ENCODE peak calls at places on chromosomes 13 and 19, in four cellular contexts. G is CD4-positive, alpha-beta T cell; E is body of pancreas; F is spleen. J is an unnamed sample.

GRCh38 chr13:43019811-43020210 is 3.6 kb upstream of the DNAJC15 start:
- DNase-seq in E (no peak), G (no peak), F (no peak), J (no peak)

GRCh38 chr13:23583491-23583890 is 13.3 kb downstream of the TNFRSF19 start:
- DNase-seq in E (no peak), G (no peak), F (no peak), J (no peak)

GRCh38 chr19:38209152-38209551 is 14.9 kb downstream of the DPF1 start:
- DNase-seq in G (no peak), F (no peak), E (no peak), J (no peak)

GRCh38 chr19:18762125-18763023 is 28.7 kb downstream of the COMP start:
- DNase-seq in E (peak; percentile 100), F (no peak), G (no peak), J (no peak)

GRCh38 chr13:98496239-98496668 is 80.7 kb downstream of the STK24 start:
- DNase-seq in E (no peak), G (no peak), F (no peak), J (no peak)

GRCh38 chr19:50516859-50517703 is 3.4 kb upstream of the ASPDH start:
- DNase-seq in F (peak; percentile 71), E (no peak), G (no peak), J (no peak)

GRCh38 chr13:53048880-53049279 is 20.3 kb downstream of the OLFM4 start:
- DNase-seq in F (no peak), G (no peak), E (no peak), J (no peak)

GRCh38 chr13:46640843-46641242 is 87.9 kb downstream of the LRCH1 start:
- DNase-seq in G (no peak), E (no peak), F (no peak), J (peak; percentile 63)

GRCh38 chr13:70188567-70188966 is 80.3 kb upstream of the KLHL1 start:
- DNase-seq in F (no peak), G (no peak), E (peak; percentile 39), J (no peak)

GRCh38 chr19:55528030-55528801 is 8.7 kb downstream of the SBK2 start:
- DNase-seq in G (no peak), F (no peak), E (peak; percentile 39), J (no peak)

GRCh38 chr13:85170372-85170771 is 628.8 kb downstream of the SLITRK6 start:
- DNase-seq in E (no peak), G (no peak), F (no peak), J (no peak)

GRCh38 chr13:96473463-96474157 is 383.7 kb downstream of the HS6ST3 start:
- DNase-seq in G (no peak), E (no peak), F (no peak), J (no peak)

GRCh38 chr19:39342647-39343305 is 555 bp downstream of the SAMD4B start:
- DNase-seq in E (peak; percentile 15), G (no peak), F (no peak), J (no peak)

GRCh38 chr13:92136449-92137180 is 738.2 kb downstream of the GPC5 start:
- DNase-seq in G (no peak), F (no peak), E (no peak), J (no peak)

GRCh38 chr19:38210458-38210987 is 13.5 kb downstream of the DPF1 start:
- DNase-seq in E (peak; percentile 35), G (no peak), F (no peak), J (no peak)

GRCh38 chr13:79434578-79434977 is 28.5 kb upstream of the RBM26 start:
- DNase-seq in F (no peak), E (no peak), G (no peak), J (no peak)

GRCh38 chr13:21895769-21896168 is 224.9 kb downstream of the FGF9 start:
- DNase-seq in F (no peak), G (no peak), E (no peak), J (no peak)

GRCh38 chr19:10644351-10645007 is 9.7 kb upstream of the ILF3 start:
- DNase-seq in G (peak; percentile 80), F (peak; percentile 96), E (peak; percentile 90), J (peak; percentile 76)

GRCh38 chr19:2983351-2984195 is 6.2 kb downstream of the TLE6 start:
- DNase-seq in E (peak; percentile 70), F (no peak), G (no peak), J (no peak)

DNA sequence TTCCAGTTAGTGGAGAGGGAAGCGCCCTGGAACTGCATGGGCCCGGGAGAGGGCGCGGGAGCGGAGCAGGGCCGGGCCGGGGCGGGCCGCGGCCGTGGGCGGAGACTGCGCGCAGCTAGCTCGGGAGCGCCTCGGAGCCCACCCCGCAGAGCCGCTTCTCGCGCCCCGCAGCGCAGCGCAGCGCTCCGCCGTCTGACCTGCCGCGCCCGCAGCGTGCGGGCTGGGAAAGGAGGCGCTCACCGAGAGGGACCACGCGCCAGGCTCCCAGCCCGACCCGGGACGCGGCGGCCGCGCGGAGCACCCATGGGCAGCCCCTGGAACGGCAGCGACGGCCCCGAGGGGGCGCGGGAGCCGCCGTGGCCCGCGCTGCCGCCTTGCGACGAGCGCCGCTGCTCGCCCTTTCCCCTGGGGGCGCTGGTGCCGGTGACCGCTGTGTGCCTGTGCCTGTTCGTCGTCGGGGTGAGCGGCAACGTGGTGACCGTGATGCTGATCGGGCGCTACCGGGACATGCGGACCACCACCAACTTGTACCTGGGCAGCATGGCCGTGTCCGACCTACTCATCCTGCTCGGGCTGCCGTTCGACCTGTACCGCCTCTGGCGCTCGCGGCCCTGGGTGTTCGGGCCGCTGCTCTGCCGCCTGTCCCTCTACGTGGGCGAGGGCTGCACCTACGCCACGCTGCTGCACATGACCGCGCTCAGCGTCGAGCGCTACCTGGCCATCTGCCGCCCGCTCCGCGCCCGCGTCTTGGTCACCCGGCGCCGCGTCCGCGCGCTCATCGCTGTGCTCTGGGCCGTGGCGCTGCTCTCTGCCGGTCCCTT is at the start of gene MLNR:
- DNase-seq in G (peak; percentile 19), E (peak; percentile 34), F (peak; percentile 85), J (no peak)
- TF ChIP-seq CTCF in G (no peak), E (peak; percentile 13), F (peak; percentile 16), J (peak; percentile 65)

DNA sequence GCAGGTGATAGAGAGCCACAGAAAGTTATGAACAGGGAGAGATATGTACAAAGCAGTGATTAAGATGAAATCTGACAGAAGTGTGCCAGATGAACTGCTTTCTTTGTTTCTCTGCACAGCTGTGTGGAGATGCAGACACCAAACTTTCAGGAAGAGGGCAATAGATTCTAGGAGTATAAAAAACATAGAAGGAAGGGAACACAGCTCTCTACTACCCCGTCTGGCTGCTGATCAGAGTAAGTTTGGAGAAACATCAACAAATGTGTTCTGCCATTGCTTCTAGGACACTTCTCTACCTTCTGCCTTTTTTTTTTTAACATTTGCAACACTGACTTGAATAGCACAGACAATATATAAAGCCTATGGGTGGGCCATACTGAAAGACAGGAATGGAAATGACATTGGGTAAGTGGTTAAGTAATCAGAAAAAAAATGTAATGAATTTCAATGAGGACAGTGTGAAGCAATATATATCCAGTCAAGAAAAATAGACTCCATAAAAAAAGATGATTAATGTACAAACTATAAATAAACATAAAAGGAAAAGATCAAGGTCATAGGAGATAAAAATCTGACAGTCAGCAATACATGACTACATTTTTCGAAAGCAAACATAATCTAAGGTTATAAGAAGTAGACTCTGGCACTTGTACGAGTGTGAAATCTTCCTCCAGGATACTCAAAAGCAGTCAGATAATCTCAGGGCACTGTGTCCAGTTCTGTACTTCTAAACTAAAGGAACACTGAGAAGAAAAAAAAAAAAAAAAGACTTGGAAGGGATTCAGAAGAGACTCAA is 21.4 kb downstream of the NUFIP1 start:
- DNase-seq in E (no peak), G (no peak), F (no peak), J (no peak)
- TF ChIP-seq CTCF in E (peak; percentile 37), G (no peak), F (no peak), J (no peak)

GRCh38 chr19:57099199-57099661 is 20.6 kb upstream of the USP29 start:
- DNase-seq in F (peak; percentile 86), G (peak; percentile 23), E (peak; percentile 59), J (no peak)
- TF ChIP-seq CTCF in F (peak; percentile 85), G (peak; percentile 57), E (peak; percentile 45), J (peak; percentile 85)

GRCh38 chr13:51584731-51585191 is 499 bp downstream of the WDFY2 start:
- DNase-seq in F (no peak), E (peak; percentile 67), G (peak; percentile 57), J (peak; percentile 54)
- TF ChIP-seq CTCF in F (no peak), E (no peak), G (no peak), J (no peak)

DNA sequence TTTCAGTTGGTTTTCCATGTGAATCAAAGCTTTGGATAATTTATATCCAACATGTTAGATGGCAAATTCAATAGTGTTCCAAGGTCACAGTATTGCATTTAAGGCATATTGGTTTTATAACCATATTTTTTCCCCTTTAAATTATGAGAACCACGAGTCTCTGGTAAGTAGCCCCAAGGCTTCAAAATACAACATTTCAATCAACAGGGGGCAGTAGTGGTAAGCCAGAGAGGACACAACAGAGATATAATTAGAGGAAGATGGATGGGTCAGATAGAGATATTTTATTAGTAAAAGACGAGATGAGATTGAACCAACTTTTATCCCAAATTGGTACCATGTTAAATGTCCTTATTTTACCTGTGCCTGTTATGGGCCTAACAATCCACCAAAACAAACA is 53.1 kb downstream of the KL start:
- DNase-seq in G (no peak), F (no peak), E (no peak), J (no peak)
- TF ChIP-seq CTCF in G (no peak), F (no peak), E (peak; percentile 13), J (peak; percentile 32)

DNA sequence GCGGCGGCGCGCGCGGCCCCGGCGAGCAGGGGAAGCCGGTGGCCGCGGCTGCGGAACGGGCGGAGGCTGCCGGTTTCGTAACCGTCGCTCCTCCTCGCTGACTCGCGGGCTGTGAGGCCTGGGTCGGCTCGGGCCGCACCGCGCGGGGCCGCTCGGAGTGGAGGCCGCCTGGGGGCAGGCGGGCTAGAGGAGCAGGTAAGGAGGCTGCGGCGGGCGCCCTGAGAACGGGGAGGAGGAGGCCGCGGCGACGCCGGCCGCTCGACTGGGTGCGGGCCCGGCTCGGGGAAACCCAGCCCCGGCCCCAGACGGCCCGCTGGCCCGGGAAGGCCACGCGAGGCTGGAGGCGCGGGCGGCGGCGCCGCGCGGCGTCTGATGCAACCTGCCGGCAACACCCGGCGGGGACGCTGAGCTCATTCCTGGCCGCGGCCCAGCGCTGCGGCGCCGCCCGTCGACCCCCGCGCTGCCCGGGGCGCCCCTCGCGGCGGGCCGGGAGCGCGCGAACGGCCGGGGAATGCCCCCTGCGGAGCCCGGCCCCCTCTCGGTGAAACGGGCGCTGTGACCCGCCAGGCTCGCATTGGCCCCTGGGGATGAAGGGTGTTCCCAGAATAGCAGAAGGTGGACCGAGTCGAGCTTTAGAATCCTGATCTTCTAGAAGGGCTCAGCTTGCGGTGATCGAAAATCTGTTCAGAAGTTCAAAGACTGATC is at the start of gene CEBPG:
- DNase-seq in G (peak; percentile 34), E (peak; percentile 73), F (no peak), J (no peak)
- TF ChIP-seq CTCF in G (peak; percentile 32), E (peak; percentile 23), F (peak; percentile 14), J (no peak)

GRCh38 chr13:31051999-31052398 is 109.7 kb downstream of the HSPH1 start:
- DNase-seq in G (no peak), E (no peak), F (no peak), J (no peak)
- TF ChIP-seq CTCF in G (no peak), E (no peak), F (no peak), J (no peak)

GRCh38 chr13:50529154-50529882 is 314.2 kb downstream of the DLEU7 start:
- DNase-seq in G (no peak), F (peak; percentile 78), E (peak; percentile 89), J (no peak)

GRCh38 chr13:50527612-50528509 is 315.6 kb downstream of the DLEU7 start:
- DNase-seq in G (no peak), E (peak; percentile 9), F (no peak), J (no peak)

GRCh38 chr13:50535050-50535449 is 308.4 kb downstream of the DLEU7 start:
- DNase-seq in F (no peak), E (no peak), G (no peak), J (no peak)

GRCh38 chr13:50537029-50537428 is 306.5 kb downstream of the DLEU7 start:
- DNase-seq in E (no peak), G (no peak), F (no peak), J (no peak)

GRCh38 chr13:50531917-50532899 is 311.3 kb downstream of the DLEU7 start:
- DNase-seq in E (no peak), G (no peak), F (no peak), J (no peak)
- TF ChIP-seq CTCF in E (peak; percentile 63), G (peak; percentile 42), F (peak; percentile 50), J (peak; percentile 74)